ENCODE peak calls at places on chromosomes 16 and 17, in eight cellular contexts. J is heart right ventricle; B is mesendoderm; R is psoas muscle; S is naive thymus-derived CD4-positive, alpha-beta T cell; Q is kidney epithelial cell; O is HL-60; K is adipocyte. E is an unnamed sample.

GRCh38 chr16:27774779-27775178 is 224.8 kb downstream of the KATNIP start:
- DNase-seq in J (no peak), B (no peak), R (no peak), K (no peak), S (no peak), Q (no peak), O (no peak), E (no peak)

GRCh38 chr17:2901582-2901981 is 105.3 kb downstream of the RAP1GAP2 start:
- DNase-seq in R (no peak), O (no peak), B (peak; percentile 45), J (peak; percentile 35), Q (no peak), S (no peak), K (no peak), E (no peak)

GRCh38 chr16:15856901-15857778 is at the start of gene MYH11:
- DNase-seq in R (no peak), B (peak; percentile 53), Q (no peak), S (no peak), K (no peak), J (no peak), O (no peak), E (peak; percentile 31)

GRCh38 chr17:79923974-79924638 is 84.9 kb upstream of the CBX4 start:
- DNase-seq in R (no peak), Q (no peak), B (peak; percentile 79), O (no peak), K (peak; percentile 27), S (peak; percentile 54), J (no peak), E (peak; percentile 82)

GRCh38 chr17:8052256-8053252 is 13.7 kb downstream of the ALOX15B start:
- DNase-seq in O (no peak), R (no peak), Q (no peak), B (no peak), S (no peak), J (no peak), K (no peak), E (no peak)

GRCh38 chr17:29711588-29712385 is 89.1 kb upstream of the CORO6 start:
- DNase-seq in J (no peak), R (no peak), O (no peak), S (no peak), Q (no peak), K (no peak), B (no peak), E (no peak)

GRCh38 chr17:68291836-68292688 is 767 bp downstream of the ARSG start:
- DNase-seq in J (peak; percentile 75), K (peak; percentile 82), B (peak; percentile 87), R (peak; percentile 89), S (peak; percentile 85), Q (peak; percentile 16), O (peak; percentile 98), E (peak; percentile 84)

GRCh38 chr16:64864232-64864803 is 257.5 kb downstream of the CDH11 start:
- DNase-seq in J (no peak), K (peak; percentile 87), O (no peak), S (no peak), B (no peak), R (no peak), Q (peak; percentile 70), E (no peak)

GRCh38 chr17:44828919-44829557 is 1.0 kb downstream of the GJC1 start:
- DNase-seq in R (no peak), K (peak; percentile 64), O (no peak), B (peak; percentile 61), J (no peak), Q (no peak), S (peak; percentile 28), E (no peak)

GRCh38 chr17:31877911-31878702 is 19.1 kb upstream of the COPRS start:
- DNase-seq in J (no peak), R (no peak), S (no peak), B (no peak), Q (no peak), K (peak; percentile 79), O (no peak), E (no peak)

GRCh38 chr17:59620518-59621259 is 994 bp downstream of the CLTC start:
- DNase-seq in S (peak; percentile 50), O (peak; percentile 71), J (peak; percentile 41), Q (no peak), B (peak; percentile 77), R (no peak), K (peak; percentile 62), E (peak; percentile 49)

GRCh38 chr17:74605361-74605760 is 13.3 kb upstream of the CD300LD start:
- DNase-seq in S (no peak), K (peak; percentile 89), R (no peak), J (peak; percentile 30), O (no peak), Q (no peak), B (no peak), E (peak; percentile 46)

GRCh38 chr17:43006639-43007551 is at the start of gene IFI35:
- DNase-seq in R (peak; percentile 87), Q (peak; percentile 56), K (peak; percentile 91), B (peak; percentile 80), J (peak; percentile 89), O (no peak), S (peak; percentile 82), E (peak; percentile 93)

GRCh38 chr16:26667271-26667703 is 399.4 kb upstream of the C16orf82 start:
- DNase-seq in O (no peak), Q (no peak), R (no peak), S (no peak), K (no peak), B (peak; percentile 22), J (no peak), E (no peak)

GRCh38 chr16:19071811-19072777 is 4.7 kb downstream of the COQ7 start:
- DNase-seq in R (peak; percentile 58), S (peak; percentile 60), J (peak; percentile 59), K (peak; percentile 79), B (peak; percentile 75), Q (no peak), O (no peak), E (peak; percentile 77)

GRCh38 chr16:81612351-81613170 is 166.5 kb upstream of the PLCG2 start:
- DNase-seq in R (no peak), B (peak; percentile 86), O (no peak), J (peak; percentile 78), Q (no peak), S (no peak), K (no peak), E (no peak)

GRCh38 chr16:24639769-24640168 is 89.7 kb upstream of the TNRC6A start:
- DNase-seq in Q (no peak), J (no peak), R (no peak), B (no peak), S (no peak), O (no peak), K (no peak), E (no peak)

GRCh38 chr17:45709889-45710288 is 74.2 kb upstream of the CRHR1 start:
- DNase-seq in B (peak; percentile 25), Q (no peak), J (no peak), S (no peak), R (no peak), O (no peak), K (no peak), E (no peak)

GRCh38 chr17:14058051-14058450 is 11.3 kb upstream of the COX10 start:
- DNase-seq in K (peak; percentile 44), Q (no peak), J (no peak), B (no peak), S (no peak), O (no peak), R (no peak), E (no peak)

GRCh38 chr16:8370374-8371015 is 219.8 kb downstream of the TMEM114 start:
- DNase-seq in B (peak; percentile 62), K (no peak), S (no peak), Q (peak; percentile 12), J (no peak), R (no peak), O (no peak), E (peak; percentile 15)

DNA sequence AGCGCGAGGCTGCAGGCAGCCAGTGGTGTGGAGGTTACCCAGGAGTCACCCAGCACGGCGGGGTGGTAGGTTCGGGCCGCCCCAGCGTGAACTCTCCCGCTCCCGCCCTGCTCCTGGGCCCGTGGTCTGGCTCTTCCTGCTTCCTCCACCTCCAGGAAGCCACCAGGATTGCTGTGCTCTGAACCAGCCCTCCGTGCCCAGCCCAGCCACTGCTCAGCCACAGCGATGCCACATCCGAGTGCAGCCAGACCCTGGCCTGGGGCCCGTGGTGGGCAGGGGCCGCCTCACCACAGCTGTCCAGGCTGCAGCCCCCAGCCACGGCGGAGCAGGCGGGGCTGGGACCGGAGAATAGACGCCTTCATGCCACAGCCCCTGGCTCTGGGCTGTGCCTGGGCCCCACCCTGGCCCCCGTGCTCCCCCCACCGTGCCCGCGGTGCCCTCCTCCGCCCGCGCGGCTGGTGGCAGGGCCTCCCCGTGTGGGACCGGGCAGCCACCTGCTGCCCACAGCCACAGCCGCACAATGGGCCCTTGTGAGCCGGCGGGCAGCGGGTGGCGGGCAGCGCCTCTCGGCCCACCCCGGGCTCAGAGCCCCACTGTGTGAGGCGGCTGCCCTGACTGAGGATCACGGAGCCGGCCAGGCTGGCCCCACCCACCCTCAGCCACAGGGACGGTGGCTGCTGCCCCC is 26.1 kb upstream of the SSTR5 start:
- DNase-seq in B (no peak), K (no peak), J (no peak), S (no peak), Q (no peak), R (no peak), O (no peak), E (no peak)
- H3K27me3 ChIP-seq in B (no peaks in the 10 kb centered on the region), K (peaks cover 6% of the 10 kb centered on the region), J (peaks cover 70% of the 10 kb centered on the region), S (no peaks in the 10 kb centered on the region), Q (peaks cover 61% of the 10 kb centered on the region), R (peaks cover 33% of the 10 kb centered on the region), O (no peaks in the 10 kb centered on the region), E (peaks cover 66% of the 10 kb centered on the region)

GRCh38 chr16:86572041-86572521 is 5.5 kb downstream of the FOXC2 start:
- DNase-seq in B (peak; percentile 48), R (no peak), S (no peak), Q (no peak), O (no peak), J (no peak), K (no peak), E (no peak)
- H3K27me3 ChIP-seq in B (peaks cover 77% of the 10 kb centered on the region), R (peaks cover 39% of the 10 kb centered on the region), S (peaks cover 4% of the 10 kb centered on the region), Q (peaks cover 2% of the 10 kb centered on the region), O (peaks cover 6% of the 10 kb centered on the region), J (peaks cover 84% of the 10 kb centered on the region), K (peaks cover 3% of the 10 kb centered on the region), E (peaks cover 100% of the 10 kb centered on the region)

DNA sequence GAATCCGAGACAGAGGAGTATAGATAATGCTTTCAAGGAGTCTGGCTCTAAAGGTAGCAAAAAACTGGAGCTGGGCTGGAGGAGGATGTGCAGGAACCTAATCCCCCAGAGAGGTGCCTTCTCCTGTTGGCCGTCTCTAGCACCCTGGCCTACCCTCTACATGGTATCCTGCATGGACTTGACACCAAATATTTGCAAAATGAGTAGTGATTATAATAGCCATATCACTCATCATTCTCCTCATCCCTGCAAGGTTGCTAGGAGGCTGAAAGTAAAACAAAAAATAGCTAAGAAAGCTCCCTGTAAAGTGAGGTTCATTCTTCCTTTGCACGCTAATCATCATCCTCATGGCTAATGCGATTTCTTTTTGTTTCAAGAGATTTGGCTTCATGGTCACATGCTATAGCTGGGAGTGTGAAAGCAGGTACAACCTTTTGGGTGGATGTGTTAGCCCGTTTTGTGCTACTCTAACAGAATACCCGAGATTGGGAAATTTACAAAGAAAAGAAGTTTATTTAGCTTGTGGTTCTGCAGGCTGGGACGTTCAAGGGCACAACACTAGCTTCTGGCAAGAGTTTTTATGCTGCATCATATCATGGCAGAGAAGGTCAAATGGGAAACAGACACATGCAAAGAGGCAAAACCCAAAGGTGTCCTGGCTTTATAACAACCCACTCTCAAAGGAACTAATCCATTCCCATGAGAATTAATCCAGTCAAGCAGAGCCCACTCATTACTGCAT is 27.1 kb upstream of the CIITA start:
- DNase-seq in K (no peak), S (no peak), Q (no peak), O (no peak), B (no peak), J (no peak), R (no peak), E (no peak)
- H3K27me3 ChIP-seq in K (peaks cover 13% of the 10 kb centered on the region), S (no peaks in the 10 kb centered on the region), Q (no peaks in the 10 kb centered on the region), O (no peaks in the 10 kb centered on the region), B (no peaks in the 10 kb centered on the region), J (no peaks in the 10 kb centered on the region), R (no peaks in the 10 kb centered on the region), E (no peaks in the 10 kb centered on the region)

GRCh38 chr16:73066927-73067670 is 19.2 kb upstream of the ZFHX3 start:
- DNase-seq in K (no peak), O (no peak), R (no peak), B (no peak), S (no peak), J (no peak), Q (no peak), E (peak; percentile 55)
- H3K27me3 ChIP-seq in K (no peaks in the 10 kb centered on the region), O (peaks cover 39% of the 10 kb centered on the region), R (peaks cover 2% of the 10 kb centered on the region), B (peaks cover 56% of the 10 kb centered on the region), S (no peaks in the 10 kb centered on the region), J (peaks cover 46% of the 10 kb centered on the region), Q (no peaks in the 10 kb centered on the region), E (peaks cover 48% of the 10 kb centered on the region)

E was measured in transverse colon.